ENCODE peak calls at places on chromosome 14, in seven cellular contexts. N is H1, V is HepG2, M is K562, T is GM12878, X is GM12891, E is SK-N-SH. L is an unnamed sample.

GRCh38 chr14:60151715-60152114 is 13.5 kb downstream of the DHRS7 start:
- DNase-seq in V (no peak), M (no peak), T (no peak), N (no peak), X (no peak), E (peak), L (no peak)

GRCh38 chr14:101150010-101150409 is 246.5 kb upstream of the RTL1 start:
- DNase-seq in N (no peak), M (no peak), E (no peak), T (no peak), V (no peak), X (no peak), L (no peak)

GRCh38 chr14:55583942-55584468 is 4.0 kb downstream of the KTN1 start:
- DNase-seq in M (no peak), N (no peak), V (peak), X (no peak), T (no peak), E (peak), L (no peak)

GRCh38 chr14:105074601-105075053 is 9.4 kb upstream of the GPR132 start:
- DNase-seq in T (no peak), V (no peak), E (peak), N (no peak), M (no peak), X (no peak), L (no peak)

GRCh38 chr14:52013984-52014600 is 24.7 kb downstream of the RTRAF start:
- DNase-seq in T (no peak), X (no peak), N (peak), M (peak), E (peak), V (no peak), L (no peak)

GRCh38 chr14:40691066-40691465 is 915.6 kb upstream of the LRFN5 start:
- DNase-seq in T (no peak), V (no peak), N (no peak), E (no peak), M (no peak), X (no peak), L (no peak)

GRCh38 chr14:73142216-73142615 is 5.9 kb downstream of the PSEN1 start:
- DNase-seq in V (no peak), E (no peak), X (no peak), M (no peak), N (no peak), T (peak), L (no peak)

GRCh38 chr14:57583396-57583795 is 89.7 kb upstream of the CCDC198 start:
- DNase-seq in E (no peak), M (no peak), V (no peak), T (no peak), X (no peak), N (no peak), L (no peak)

GRCh38 chr14:59777006-59777579 is 93.5 kb downstream of the RTN1 start:
- DNase-seq in M (no peak), X (no peak), V (peak), T (no peak), N (no peak), E (no peak), L (no peak)

GRCh38 chr14:63542231-63542999 is 762 bp downstream of the PPP2R5E start:
- DNase-seq in T (no peak), E (peak), M (peak), V (no peak), N (peak), X (no peak), L (peak)

GRCh38 chr14:22107734-22108133 is 434.1 kb upstream of the OR4E1 start:
- DNase-seq in T (no peak), V (no peak), M (no peak), E (no peak), X (no peak), N (no peak), L (no peak)

GRCh38 chr14:48568688-48569087 is 893.3 kb upstream of the MDGA2 start:
- DNase-seq in N (no peak), E (no peak), V (no peak), T (no peak), M (no peak), X (no peak), L (no peak)

GRCh38 chr14:23249810-23250209 is 12.1 kb downstream of the RNF212B start:
- DNase-seq in E (no peak), T (no peak), N (no peak), M (no peak), V (no peak), X (no peak), L (no peak)

GRCh38 chr14:103436533-103436932 is 51.3 kb downstream of the MARK3 start:
- DNase-seq in X (no peak), M (no peak), N (no peak), T (no peak), E (no peak), V (no peak), L (no peak)

GRCh38 chr14:101444116-101444515 is 117.2 kb upstream of the DIO3 start:
- DNase-seq in E (no peak), X (no peak), T (no peak), V (no peak), M (no peak), N (no peak), L (no peak)

GRCh38 chr14:56304456-56304855 is 186.2 kb downstream of the PELI2 start:
- DNase-seq in V (no peak), M (no peak), X (no peak), E (no peak), T (no peak), N (no peak), L (no peak)

DNA sequence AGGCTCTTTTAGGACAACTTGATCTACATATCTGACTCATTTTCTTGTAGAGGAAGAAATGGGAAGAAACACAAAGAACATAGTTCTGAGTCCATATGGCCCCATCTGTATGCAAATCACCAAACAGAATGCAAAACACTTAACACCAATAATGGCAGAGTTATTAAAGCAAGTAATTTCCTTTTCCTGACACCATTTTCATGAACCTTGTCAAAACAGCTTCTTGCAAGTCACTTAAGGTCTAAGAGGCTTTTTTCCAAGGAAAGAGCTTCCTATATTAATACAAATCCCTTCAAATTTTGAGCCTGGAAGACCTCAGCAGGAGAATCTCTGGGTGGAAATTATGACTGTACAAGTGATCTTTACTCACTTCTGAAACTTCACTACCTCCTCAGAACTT is 300.4 kb upstream of the CLEC14A start:
- DNase-seq in T (no peak), N (no peak), V (no peak), M (no peak), X (no peak), E (no peak), L (no peak)
- TF ChIP-seq TAF1 in T (no peak), N (no peak), V (no peak), M (no peak), X (no peak), E (no peak), L (no peak)

GRCh38 chr14:31420013-31420318 is 384 bp downstream of the HEATR5A start:
- DNase-seq in V (peak), N (peak), E (peak), X (peak), T (no peak), M (peak), L (peak)
- TF ChIP-seq TAF1 in V (no peak), N (no peak), E (no peak), X (no peak), T (no peak), M (no peak), L (no peak)

GRCh38 chr14:78851189-78851588 is 681.0 kb downstream of the NRXN3 start:
- DNase-seq in E (no peak), T (no peak), V (no peak), N (no peak), X (no peak), M (no peak), L (no peak)

GRCh38 chr14:78847801-78848200 is 677.6 kb downstream of the NRXN3 start:
- DNase-seq in T (no peak), E (no peak), M (no peak), V (no peak), X (no peak), N (no peak), L (no peak)

GRCh38 chr14:78849952-78850351 is 679.8 kb downstream of the NRXN3 start:
- DNase-seq in N (no peak), T (no peak), X (no peak), E (no peak), V (no peak), M (no peak), L (no peak)

GRCh38 chr14:78848234-78848820 is 678.2 kb downstream of the NRXN3 start:
- DNase-seq in X (peak), T (no peak), V (peak), N (peak), M (peak), E (peak), L (no peak)
- TF ChIP-seq TAF1 in X (no peak), T (no peak), V (no peak), N (no peak), M (no peak), E (no peak), L (no peak)

DNA sequence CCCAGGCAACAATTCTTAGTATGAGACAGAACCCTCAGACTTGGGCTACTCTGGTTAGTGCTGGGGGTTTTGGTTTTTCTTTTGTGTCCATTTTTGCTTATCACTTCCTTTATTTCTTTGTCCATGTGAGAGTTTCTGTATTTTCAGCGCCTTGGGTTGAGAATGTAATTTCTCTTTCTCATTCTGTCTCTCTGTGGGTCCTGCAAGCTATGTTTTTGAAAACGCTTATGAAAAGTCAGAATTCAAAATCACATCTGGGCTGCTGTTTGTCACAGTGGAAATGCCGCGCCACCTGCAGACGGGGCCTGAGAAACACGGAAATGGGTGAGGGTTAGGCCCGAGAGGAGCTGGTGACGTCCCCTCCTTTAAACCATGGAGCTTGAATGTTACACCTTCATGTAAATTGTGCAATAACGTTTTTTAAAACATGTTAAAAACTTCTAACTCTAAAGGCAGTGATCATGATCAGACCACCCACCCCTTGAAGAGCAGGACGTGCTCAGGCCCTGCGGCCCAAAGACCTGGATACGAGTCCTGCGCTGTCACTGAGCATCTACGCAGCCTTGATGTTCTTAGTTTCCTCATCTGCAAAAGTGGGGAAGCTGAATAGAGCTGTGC is 26.1 kb downstream of the JDP2 start:
- DNase-seq in E (no peak), T (peak), M (peak), X (peak), V (no peak), N (no peak), L (peak)
- TF ChIP-seq TAF1 in E (no peak), T (no peak), M (no peak), X (no peak), V (no peak), N (no peak), L (no peak)

DNA sequence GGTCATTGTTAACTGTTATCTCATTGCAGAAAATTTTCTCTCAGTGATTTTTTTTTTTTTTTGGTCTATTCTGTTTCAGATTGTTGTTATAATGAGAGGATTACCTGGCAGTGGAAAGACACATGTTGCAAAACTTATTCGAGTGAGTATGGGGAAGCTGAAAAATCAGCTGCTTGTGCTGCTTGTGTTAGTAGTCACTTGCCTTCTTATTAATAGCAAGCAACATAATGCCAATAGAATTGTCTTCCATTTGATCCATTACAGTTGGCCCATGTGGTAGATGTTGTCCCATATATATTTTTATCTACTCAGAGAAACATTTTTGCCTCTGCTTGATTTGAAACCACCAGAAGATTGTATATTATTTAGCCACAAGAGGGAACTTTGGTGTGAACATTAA is 53.0 kb downstream of the YLPM1 start:
- DNase-seq in M (no peak), V (no peak), E (no peak), T (no peak), X (no peak), N (no peak), L (no peak)
- TF ChIP-seq TAF1 in M (no peak), V (no peak), E (no peak), T (no peak), X (no peak), N (no peak), L (no peak)

L was measured in GM12892.